ENCODE peak calls at places on chromosome 1, in eight cellular contexts. One of them, this sample, is unnamed.

GRCh38 chr1:41539999-41540398 is 55.5 kb upstream of the EDN2 start:
- DNase-seq in fibroblast of lung: no peak
- DNase-seq in 8988T: no peak
- DNase-seq in GM23248: no peak
- DNase-seq in AG04450: no peak
- DNase-seq in activated CD4-positive, CD25-positive, alpha-beta regulatory T cell: no peak
- DNase-seq in NCI-H1105: no peak
- DNase-seq in frontal cortex: no peak
- DNase-seq in this sample: no peak

GRCh38 chr1:8416857-8417256 is 98.9 kb downstream of the SLC45A1 start:
- DNase-seq in fibroblast of lung: no peak
- DNase-seq in 8988T: no peak
- DNase-seq in GM23248: peak
- DNase-seq in AG04450: no peak
- DNase-seq in activated CD4-positive, CD25-positive, alpha-beta regulatory T cell: no peak
- DNase-seq in NCI-H1105: no peak
- DNase-seq in frontal cortex: no peak
- DNase-seq in this sample: no peak

GRCh38 chr1:201088901-201089525 is 23.2 kb downstream of the CACNA1S start:
- DNase-seq in fibroblast of lung: no peak
- DNase-seq in 8988T: no peak
- DNase-seq in GM23248: no peak
- DNase-seq in AG04450: no peak
- DNase-seq in activated CD4-positive, CD25-positive, alpha-beta regulatory T cell: no peak
- DNase-seq in NCI-H1105: no peak
- DNase-seq in frontal cortex: no peak
- DNase-seq in this sample: peak

GRCh38 chr1:80989455-80989854 is 811.3 kb upstream of the ADGRL2 start:
- DNase-seq in fibroblast of lung: no peak
- DNase-seq in 8988T: no peak
- DNase-seq in GM23248: no peak
- DNase-seq in AG04450: no peak
- DNase-seq in activated CD4-positive, CD25-positive, alpha-beta regulatory T cell: no peak
- DNase-seq in NCI-H1105: no peak
- DNase-seq in frontal cortex: no peak
- DNase-seq in this sample: no peak

GRCh38 chr1:6730473-6730872 is 28.9 kb upstream of the DNAJC11 start:
- DNase-seq in fibroblast of lung: no peak
- DNase-seq in 8988T: no peak
- DNase-seq in GM23248: no peak
- DNase-seq in AG04450: no peak
- DNase-seq in activated CD4-positive, CD25-positive, alpha-beta regulatory T cell: no peak
- DNase-seq in NCI-H1105: no peak
- DNase-seq in frontal cortex: no peak
- DNase-seq in this sample: no peak

GRCh38 chr1:228448372-228448771 is 31.7 kb upstream of the TRIM17 start:
- DNase-seq in fibroblast of lung: no peak
- DNase-seq in 8988T: no peak
- DNase-seq in GM23248: no peak
- DNase-seq in AG04450: no peak
- DNase-seq in activated CD4-positive, CD25-positive, alpha-beta regulatory T cell: no peak
- DNase-seq in NCI-H1105: no peak
- DNase-seq in frontal cortex: no peak
- DNase-seq in this sample: no peak

GRCh38 chr1:26352338-26352679 is 1.6 kb downstream of the CRYBG2 start:
- DNase-seq in fibroblast of lung: no peak
- DNase-seq in 8988T: no peak
- DNase-seq in GM23248: no peak
- DNase-seq in AG04450: no peak
- DNase-seq in activated CD4-positive, CD25-positive, alpha-beta regulatory T cell: no peak
- DNase-seq in NCI-H1105: no peak
- DNase-seq in frontal cortex: no peak
- DNase-seq in this sample: no peak

GRCh38 chr1:38000233-38000528 is 5.1 kb downstream of the FHL3 start:
- DNase-seq in fibroblast of lung: no peak
- DNase-seq in 8988T: no peak
- DNase-seq in GM23248: no peak
- DNase-seq in AG04450: no peak
- DNase-seq in activated CD4-positive, CD25-positive, alpha-beta regulatory T cell: no peak
- DNase-seq in NCI-H1105: no peak
- DNase-seq in frontal cortex: no peak
- DNase-seq in this sample: no peak

GRCh38 chr1:28812669-28813468 is 899 bp downstream of the OPRD1 start:
- DNase-seq in fibroblast of lung: no peak
- DNase-seq in 8988T: no peak
- DNase-seq in GM23248: no peak
- DNase-seq in AG04450: no peak
- DNase-seq in activated CD4-positive, CD25-positive, alpha-beta regulatory T cell: no peak
- DNase-seq in NCI-H1105: peak
- DNase-seq in frontal cortex: no peak
- DNase-seq in this sample: peak

GRCh38 chr1:189659731-189660130 is 817.9 kb downstream of the BRINP3 start:
- DNase-seq in fibroblast of lung: peak
- DNase-seq in 8988T: no peak
- DNase-seq in GM23248: no peak
- DNase-seq in AG04450: no peak
- DNase-seq in activated CD4-positive, CD25-positive, alpha-beta regulatory T cell: no peak
- DNase-seq in NCI-H1105: no peak
- DNase-seq in frontal cortex: no peak
- DNase-seq in this sample: no peak

GRCh38 chr1:56547473-56547872 is 31.9 kb downstream of the PLPP3 start:
- DNase-seq in fibroblast of lung: no peak
- DNase-seq in 8988T: no peak
- DNase-seq in GM23248: peak
- DNase-seq in AG04450: no peak
- DNase-seq in activated CD4-positive, CD25-positive, alpha-beta regulatory T cell: no peak
- DNase-seq in NCI-H1105: no peak
- DNase-seq in frontal cortex: no peak
- DNase-seq in this sample: no peak

GRCh38 chr1:22850681-22851080 is 122.0 kb downstream of the LACTBL1 start:
- DNase-seq in fibroblast of lung: no peak
- DNase-seq in 8988T: no peak
- DNase-seq in GM23248: no peak
- DNase-seq in AG04450: no peak
- DNase-seq in activated CD4-positive, CD25-positive, alpha-beta regulatory T cell: no peak
- DNase-seq in NCI-H1105: no peak
- DNase-seq in frontal cortex: no peak
- DNase-seq in this sample: peak

GRCh38 chr1:185674201-185674600 is 60.0 kb upstream of the HMCN1 start:
- DNase-seq in fibroblast of lung: no peak
- DNase-seq in 8988T: no peak
- DNase-seq in GM23248: no peak
- DNase-seq in AG04450: no peak
- DNase-seq in activated CD4-positive, CD25-positive, alpha-beta regulatory T cell: no peak
- DNase-seq in NCI-H1105: no peak
- DNase-seq in frontal cortex: no peak
- DNase-seq in this sample: peak

GRCh38 chr1:77421504-77422233 is 139.8 kb downstream of the AK5 start:
- DNase-seq in fibroblast of lung: no peak
- DNase-seq in 8988T: no peak
- DNase-seq in GM23248: no peak
- DNase-seq in AG04450: no peak
- DNase-seq in activated CD4-positive, CD25-positive, alpha-beta regulatory T cell: no peak
- DNase-seq in NCI-H1105: no peak
- DNase-seq in frontal cortex: no peak
- DNase-seq in this sample: no peak

GRCh38 chr1:53371121-53371666 is 43.3 kb upstream of the LRP8 start:
- DNase-seq in fibroblast of lung: no peak
- DNase-seq in 8988T: no peak
- DNase-seq in GM23248: no peak
- DNase-seq in AG04450: no peak
- DNase-seq in activated CD4-positive, CD25-positive, alpha-beta regulatory T cell: no peak
- DNase-seq in NCI-H1105: no peak
- DNase-seq in frontal cortex: no peak
- DNase-seq in this sample: no peak

GRCh38 chr1:11685210-11685752 is 4.3 kb upstream of the MAD2L2 start:
- DNase-seq in fibroblast of lung: no peak
- DNase-seq in 8988T: no peak
- DNase-seq in GM23248: no peak
- DNase-seq in AG04450: no peak
- DNase-seq in activated CD4-positive, CD25-positive, alpha-beta regulatory T cell: no peak
- DNase-seq in NCI-H1105: no peak
- DNase-seq in frontal cortex: no peak
- DNase-seq in this sample: no peak

GRCh38 chr1:93178418-93178817 is 1.8 kb downstream of the TMED5 start:
- DNase-seq in fibroblast of lung: peak
- DNase-seq in 8988T: no peak
- DNase-seq in GM23248: peak
- DNase-seq in AG04450: no peak
- DNase-seq in activated CD4-positive, CD25-positive, alpha-beta regulatory T cell: no peak
- DNase-seq in NCI-H1105: no peak
- DNase-seq in frontal cortex: no peak
- DNase-seq in this sample: no peak

GRCh38 chr1:63928197-63929105 is 154.6 kb downstream of the ROR1 start:
- DNase-seq in fibroblast of lung: no peak
- DNase-seq in 8988T: no peak
- DNase-seq in GM23248: no peak
- DNase-seq in AG04450: no peak
- DNase-seq in activated CD4-positive, CD25-positive, alpha-beta regulatory T cell: no peak
- DNase-seq in NCI-H1105: no peak
- DNase-seq in frontal cortex: no peak
- DNase-seq in this sample: no peak

GRCh38 chr1:30982937-30983336 is 74.4 kb upstream of the SDC3 start:
- DNase-seq in fibroblast of lung: no peak
- DNase-seq in 8988T: no peak
- DNase-seq in GM23248: peak
- DNase-seq in AG04450: no peak
- DNase-seq in activated CD4-positive, CD25-positive, alpha-beta regulatory T cell: no peak
- DNase-seq in NCI-H1105: no peak
- DNase-seq in frontal cortex: no peak
- DNase-seq in this sample: no peak

GRCh38 chr1:40078512-40079333 is 18.3 kb downstream of the PPT1 start:
- DNase-seq in fibroblast of lung: peak
- DNase-seq in 8988T: no peak
- DNase-seq in GM23248: peak
- DNase-seq in AG04450: peak
- DNase-seq in activated CD4-positive, CD25-positive, alpha-beta regulatory T cell: no peak
- DNase-seq in NCI-H1105: peak
- DNase-seq in frontal cortex: no peak
- DNase-seq in this sample: peak

GRCh38 chr1:47478090-47478489 is 40.2 kb downstream of the FOXD2 start:
- DNase-seq in fibroblast of lung: no peak
- DNase-seq in 8988T: no peak
- DNase-seq in GM23248: no peak
- DNase-seq in AG04450: no peak
- DNase-seq in activated CD4-positive, CD25-positive, alpha-beta regulatory T cell: no peak
- DNase-seq in NCI-H1105: no peak
- DNase-seq in frontal cortex: no peak
- DNase-seq in this sample: peak

GRCh38 chr1:55049914-55050278 is 10.5 kb downstream of the PCSK9 start:
- DNase-seq in fibroblast of lung: peak
- DNase-seq in 8988T: no peak
- DNase-seq in GM23248: no peak
- DNase-seq in AG04450: no peak
- DNase-seq in activated CD4-positive, CD25-positive, alpha-beta regulatory T cell: no peak
- DNase-seq in NCI-H1105: no peak
- DNase-seq in frontal cortex: no peak
- DNase-seq in this sample: no peak

GRCh38 chr1:202122639-202123335 is at the start of gene GPR37L1:
- DNase-seq in fibroblast of lung: peak
- DNase-seq in 8988T: peak
- DNase-seq in GM23248: peak
- DNase-seq in AG04450: no peak
- DNase-seq in activated CD4-positive, CD25-positive, alpha-beta regulatory T cell: no peak
- DNase-seq in NCI-H1105: no peak
- DNase-seq in frontal cortex: peak
- DNase-seq in this sample: peak

GRCh38 chr1:228350831-228351781 is 55.5 kb downstream of the TRIM11 start:
- DNase-seq in fibroblast of lung: no peak
- DNase-seq in 8988T: no peak
- DNase-seq in GM23248: no peak
- DNase-seq in AG04450: no peak
- DNase-seq in activated CD4-positive, CD25-positive, alpha-beta regulatory T cell: no peak
- DNase-seq in NCI-H1105: no peak
- DNase-seq in frontal cortex: no peak
- DNase-seq in this sample: no peak

GRCh38 chr1:89660086-89660946 is 27.4 kb downstream of the LRRC8C start:
- DNase-seq in fibroblast of lung: peak
- DNase-seq in 8988T: no peak
- DNase-seq in GM23248: peak
- DNase-seq in AG04450: no peak
- DNase-seq in activated CD4-positive, CD25-positive, alpha-beta regulatory T cell: no peak
- DNase-seq in NCI-H1105: no peak
- DNase-seq in frontal cortex: no peak
- DNase-seq in this sample: no peak

GRCh38 chr1:117363591-117364048 is 3.6 kb upstream of the MAN1A2 start:
- DNase-seq in fibroblast of lung: no peak
- DNase-seq in 8988T: no peak
- DNase-seq in GM23248: peak
- DNase-seq in AG04450: no peak
- DNase-seq in activated CD4-positive, CD25-positive, alpha-beta regulatory T cell: no peak
- DNase-seq in NCI-H1105: no peak
- DNase-seq in frontal cortex: no peak
- DNase-seq in this sample: peak

GRCh38 chr1:17653728-17654351 is 101.3 kb upstream of the ACTL8 start:
- DNase-seq in fibroblast of lung: peak
- DNase-seq in 8988T: peak
- DNase-seq in GM23248: peak
- DNase-seq in AG04450: peak
- DNase-seq in activated CD4-positive, CD25-positive, alpha-beta regulatory T cell: no peak
- DNase-seq in NCI-H1105: peak
- DNase-seq in frontal cortex: peak
- DNase-seq in this sample: peak

GRCh38 chr1:192807221-192807967 is 1.4 kb upstream of the RGS2 start:
- DNase-seq in fibroblast of lung: peak
- DNase-seq in 8988T: no peak
- DNase-seq in GM23248: peak
- DNase-seq in AG04450: no peak
- DNase-seq in activated CD4-positive, CD25-positive, alpha-beta regulatory T cell: no peak
- DNase-seq in NCI-H1105: no peak
- DNase-seq in frontal cortex: no peak
- DNase-seq in this sample: peak

GRCh38 chr1:9437931-9438330 is 101.3 kb upstream of the SLC25A33 start:
- DNase-seq in fibroblast of lung: peak
- DNase-seq in 8988T: no peak
- DNase-seq in GM23248: peak
- DNase-seq in AG04450: no peak
- DNase-seq in activated CD4-positive, CD25-positive, alpha-beta regulatory T cell: no peak
- DNase-seq in NCI-H1105: no peak
- DNase-seq in frontal cortex: no peak
- DNase-seq in this sample: peak

This sample was measured in T47D.